ENCODE peak calls at places on chromosomes 3 and 15, in eight cellular contexts. K is prostate gland, J is right lobe of liver, E is IMR-90, H is ovary, Q is adrenal gland, F is A549, M is thyroid gland. A is an unnamed sample. For H3K4me1, the result is how much of the 10 kb centered on the place peaks cover.

GRCh38 chr3:128549283-128550112 is 56.5 kb upstream of the GATA2 start:
- DNase-seq in K (no peak), E (peak), Q (peak), H (peak), F (no peak), J (no peak), M (peak), A (peak)

GRCh38 chr3:163735394-163735793 is 1342.9 kb downstream of the SI start:
- DNase-seq in Q (no peak), J (no peak), H (no peak), F (no peak), E (no peak), M (no peak), K (no peak), A (no peak)

GRCh38 chr15:88619796-88620195 is 1.3 kb upstream of the AEN start:
- DNase-seq in J (no peak), F (no peak), E (no peak), Q (no peak), K (no peak), M (no peak), H (no peak), A (no peak)

GRCh38 chr3:94115482-94115881 is 52.6 kb downstream of the NSUN3 start:
- DNase-seq in F (peak), Q (no peak), H (no peak), K (no peak), E (peak), M (no peak), J (no peak), A (no peak)

GRCh38 chr15:34161329-34161953 is 48.5 kb downstream of the KATNBL1 start:
- DNase-seq in M (no peak), E (peak), K (no peak), J (no peak), F (peak), H (no peak), Q (no peak), A (no peak)

GRCh38 chr15:75307778-75308390 is 25.2 kb downstream of the GOLGA6D start:
- DNase-seq in F (peak), H (no peak), M (peak), J (peak), Q (peak), E (no peak), K (no peak), A (no peak)

GRCh38 chr3:69300296-69300695 is 85.6 kb downstream of the FRMD4B start:
- DNase-seq in H (no peak), K (no peak), J (no peak), E (no peak), M (no peak), F (no peak), Q (no peak), A (no peak)

GRCh38 chr15:20356444-20357138 is 185.0 kb downstream of the GOLGA6L6 start:
- DNase-seq in J (peak), E (no peak), F (peak), M (peak), Q (peak), K (peak), H (peak), A (peak)

GRCh38 chr3:72625616-72626337 is 222.5 kb downstream of the SHQ1 start:
- DNase-seq in Q (no peak), J (no peak), E (peak), H (no peak), K (no peak), F (peak), M (no peak), A (no peak)

GRCh38 chr15:60358935-60359672 is 38.7 kb downstream of the ANXA2 start:
- DNase-seq in J (no peak), E (peak), F (peak), H (no peak), K (no peak), Q (peak), M (no peak), A (no peak)

GRCh38 chr15:28725556-28725955 is 13.3 kb upstream of the GOLGA8M start:
- DNase-seq in Q (no peak), E (no peak), M (no peak), K (no peak), F (no peak), J (no peak), H (no peak), A (no peak)

GRCh38 chr15:77440378-77440999 is 19.8 kb downstream of the HMG20A start:
- DNase-seq in H (no peak), M (no peak), E (peak), Q (no peak), K (no peak), J (no peak), F (peak), A (no peak)

GRCh38 chr3:39107056-39107873 is at the start of the genes GORASP1 and TTC21A:
- DNase-seq in M (peak), Q (peak), H (peak), E (peak), K (peak), F (peak), J (peak), A (no peak)
- TF ChIP-seq POLR2A in M (peak), Q (peak), H (peak), E (peak), K (peak), F (peak), J (peak), A (peak)

GRCh38 chr15:87528873-87529272 is 727.7 kb downstream of the NTRK3 start:
- DNase-seq in J (no peak), F (no peak), M (no peak), Q (no peak), H (no peak), K (no peak), E (no peak), A (no peak)

GRCh38 chr15:87527416-87527815 is 729.1 kb downstream of the NTRK3 start:
- DNase-seq in J (no peak), H (no peak), F (no peak), K (peak), Q (no peak), E (no peak), M (no peak), A (no peak)

GRCh38 chr15:87522997-87523396 is 733.5 kb downstream of the NTRK3 start:
- DNase-seq in E (no peak), Q (no peak), K (no peak), F (no peak), J (no peak), M (no peak), H (no peak), A (peak)

DNA sequence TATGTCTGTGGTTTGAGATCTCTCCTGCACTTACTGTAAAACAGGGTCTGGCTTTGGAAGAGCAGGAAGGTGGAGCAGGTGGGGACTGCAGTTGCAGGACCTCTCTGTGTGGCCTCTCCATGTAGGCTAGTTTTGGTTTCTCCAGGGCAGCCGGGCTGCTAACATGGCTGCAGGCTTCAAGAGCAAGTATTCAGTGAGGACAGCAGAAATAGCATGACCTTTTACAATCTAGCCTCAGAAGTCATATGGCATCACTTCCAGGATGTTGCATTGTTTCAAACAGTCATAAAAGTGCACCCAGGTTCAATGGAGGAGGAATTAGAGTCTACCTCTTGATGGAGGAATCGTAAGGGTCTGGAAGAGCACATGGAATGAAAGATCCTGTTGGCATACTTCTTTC is 728.7 kb downstream of the NTRK3 start:
- DNase-seq in M (no peak), Q (no peak), J (no peak), H (no peak), E (no peak), K (no peak), F (no peak), A (no peak)
- H3K4me1 ChIP-seq in M (under half), Q (under half), J (under half), H (under half), E (under half), K (under half), F (under half), A (under half)

GRCh38 chr3:153513236-153513635 is 351.2 kb downstream of the RAP2B start:
- DNase-seq in M (no peak), J (no peak), F (peak), K (no peak), H (no peak), E (no peak), Q (no peak), A (no peak)
- TF ChIP-seq CTCF in M (no peak), J (peak), F (no peak), K (no peak), H (no peak), E (peak), Q (no peak), A (no peak)

DNA sequence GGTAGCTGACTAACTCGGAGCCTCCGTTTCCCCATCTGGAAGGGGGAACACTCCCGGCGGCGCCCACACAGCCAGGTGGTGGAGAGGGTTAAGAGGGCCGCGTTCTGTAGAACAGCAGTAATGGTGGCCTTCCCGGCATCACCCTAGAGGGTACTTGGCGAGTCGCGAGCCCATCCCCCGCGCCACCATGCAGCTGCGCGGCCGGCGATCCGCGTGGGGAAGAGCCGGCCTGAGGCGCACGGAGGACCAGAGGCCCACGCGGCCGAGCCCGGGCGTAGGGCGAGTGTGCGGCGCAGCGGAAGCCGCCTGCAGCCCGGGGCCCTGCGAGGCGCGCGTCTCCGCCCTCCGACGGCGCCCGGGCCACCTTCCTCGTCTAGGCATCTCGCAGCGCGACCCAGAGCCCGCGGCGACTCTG is 455 bp downstream of the TKT start:
- DNase-seq in M (no peak), K (no peak), H (peak), Q (no peak), J (peak), F (no peak), E (no peak), A (no peak)
- TF ChIP-seq POLR2A in M (no peak), K (no peak), H (no peak), Q (no peak), J (no peak), F (no peak), E (no peak), A (no peak)

DNA sequence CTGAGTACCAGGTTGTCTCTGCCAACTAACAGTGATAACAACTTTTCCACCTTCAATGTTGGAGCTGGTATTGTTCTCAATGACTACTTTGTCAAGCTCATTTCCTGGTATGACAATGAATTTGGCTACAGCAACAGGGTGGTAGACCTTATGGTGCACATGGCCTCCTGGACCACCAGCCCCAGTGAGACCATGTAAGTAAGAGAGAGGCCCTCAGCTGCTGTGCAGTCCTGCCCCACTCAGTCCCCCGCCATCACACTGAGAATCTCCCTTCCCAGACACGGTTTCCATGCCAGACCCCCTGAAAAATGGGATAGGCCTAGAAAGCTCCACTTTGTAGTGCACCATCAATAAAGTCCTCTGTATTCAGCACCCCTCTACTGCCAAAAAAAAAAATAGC is 56.1 kb downstream of the PIK3CB start:
- DNase-seq in F (no peak), E (no peak), K (no peak), Q (no peak), M (no peak), J (no peak), H (no peak), A (no peak)
- H3K4me1 ChIP-seq in F (under half), E (under half), K (under half), Q (under half), M (under half), J (under half), H (under half), A (under half)

GRCh38 chr15:42986693-42987342 is 66.2 kb upstream of the TTBK2 start:
- DNase-seq in K (no peak), H (no peak), M (no peak), J (no peak), E (no peak), F (no peak), Q (no peak), A (no peak)

DNA sequence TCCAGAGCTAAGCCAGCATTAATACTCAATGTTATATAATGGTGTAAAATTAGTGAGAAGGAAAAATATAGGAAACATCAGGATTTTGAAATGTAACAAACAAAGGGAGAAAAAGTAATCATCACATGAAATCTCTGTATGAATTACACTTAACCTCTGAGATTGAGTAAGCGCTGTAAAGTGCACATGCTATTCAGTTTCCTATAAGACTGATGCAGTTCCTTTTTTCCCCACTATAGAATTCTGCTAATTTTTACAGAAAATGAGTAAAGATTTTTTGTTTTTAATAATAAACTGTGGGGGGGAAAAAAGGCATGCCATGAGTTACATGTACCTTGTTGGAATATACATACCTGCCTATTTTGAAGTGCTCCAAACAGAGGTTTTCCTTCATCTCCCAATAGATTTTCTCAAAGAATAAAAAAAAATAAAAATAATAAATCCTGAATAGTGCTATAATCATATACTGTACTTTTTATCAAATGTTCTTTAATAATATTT is 64.0 kb upstream of the TTBK2 start:
- DNase-seq in K (no peak), M (no peak), J (no peak), F (no peak), Q (no peak), E (no peak), H (no peak), A (no peak)
- TF ChIP-seq CTCF in K (no peak), M (no peak), J (no peak), F (no peak), Q (no peak), E (no peak), H (no peak), A (no peak)

DNA sequence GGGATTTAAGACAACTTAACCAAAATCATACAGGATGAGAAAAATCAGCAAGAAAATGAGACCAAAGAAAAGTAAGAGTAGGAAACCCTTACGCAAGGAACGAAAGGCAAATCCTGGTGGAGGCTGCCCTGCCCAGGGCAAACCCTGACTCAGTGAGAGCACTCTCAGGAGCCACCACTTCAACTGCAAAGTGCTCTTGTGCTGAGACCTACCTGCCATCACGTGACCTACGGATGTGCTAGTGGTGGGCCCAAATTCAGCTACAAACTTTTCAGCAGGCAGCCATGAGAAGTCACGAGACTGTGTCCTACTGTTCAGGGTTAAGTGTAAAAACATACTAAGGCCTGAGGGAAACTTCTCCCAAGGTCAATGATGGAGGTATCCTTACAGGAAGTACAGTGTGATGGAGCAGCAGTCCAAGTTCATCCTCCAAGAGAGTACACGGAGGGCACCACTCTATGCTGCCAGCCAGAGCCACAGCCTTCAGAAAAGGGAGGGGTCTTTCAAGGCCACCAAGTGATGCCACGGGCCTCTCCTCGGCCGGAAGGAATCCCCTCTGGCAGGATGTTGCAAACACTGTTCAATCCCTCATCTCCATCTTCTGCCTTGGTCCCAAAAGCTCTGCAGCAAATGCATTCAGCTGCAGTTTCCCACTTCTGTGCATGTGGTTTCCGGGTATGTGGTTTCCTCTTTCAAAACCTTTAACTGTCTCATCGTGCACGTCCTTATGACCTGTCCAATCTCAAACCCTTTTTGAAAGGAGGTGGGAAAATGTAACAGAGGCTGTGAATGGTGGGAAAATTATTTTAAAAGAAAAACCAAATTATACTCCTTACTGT is 9.5 kb downstream of the CHSY1 start:
- DNase-seq in Q (no peak), H (no peak), M (peak), E (peak), J (no peak), K (no peak), F (no peak), A (no peak)
- TF ChIP-seq POLR2A in Q (no peak), H (no peak), M (no peak), E (no peak), J (no peak), K (no peak), F (no peak), A (no peak)